ENCODE peak calls at places on chromosomes 16 and 17, in four cellular contexts. One of them, this sample, is unnamed.

GRCh38 chr17:67993998-67994361 is 2.3 kb downstream of the C17orf58 start:
- DNase-seq in WTC11: no peak
- DNase-seq in K562: no peak
- DNase-seq in H1: peak
- DNase-seq in this sample: peak

GRCh38 chr17:27649929-27650328 is 18.9 kb downstream of the LGALS9 start:
- DNase-seq in H1: no peak
- DNase-seq in K562: no peak
- DNase-seq in WTC11: no peak
- DNase-seq in this sample: no peak

GRCh38 chr16:3096362-3096761 is 2.7 kb downstream of the ZSCAN10 start:
- DNase-seq in H1: no peak
- DNase-seq in WTC11: no peak
- DNase-seq in K562: no peak
- DNase-seq in this sample: no peak

GRCh38 chr17:35243459-35244204 is 760 bp downstream of the SLFN5 start:
- DNase-seq in K562: no peak
- DNase-seq in H1: peak
- DNase-seq in WTC11: peak
- DNase-seq in this sample: peak

GRCh38 chr16:21653571-21653970 is 1.2 kb upstream of the IGSF6 start:
- DNase-seq in K562: no peak
- DNase-seq in H1: no peak
- DNase-seq in WTC11: no peak
- DNase-seq in this sample: no peak

GRCh38 chr16:3484328-3485096 is 10.8 kb downstream of the C16orf90 start:
- DNase-seq in WTC11: no peak
- DNase-seq in K562: no peak
- DNase-seq in H1: no peak
- DNase-seq in this sample: peak

GRCh38 chr17:74089869-74090464 is 113.5 kb upstream of the RPL38 start:
- DNase-seq in H1: peak
- DNase-seq in WTC11: peak
- DNase-seq in K562: peak
- DNase-seq in this sample: peak

GRCh38 chr17:42937712-42938596 is 26.3 kb downstream of the AARSD1 start:
- DNase-seq in K562: peak
- DNase-seq in WTC11: peak
- DNase-seq in H1: peak
- DNase-seq in this sample: peak

GRCh38 chr17:41331606-41332005 is 16.1 kb upstream of the KRTAP17-1 start:
- DNase-seq in WTC11: no peak
- DNase-seq in K562: no peak
- DNase-seq in H1: peak
- DNase-seq in this sample: no peak

GRCh38 chr16:3304370-3304769 is 860 bp downstream of the TIGD7 start:
- DNase-seq in K562: no peak
- DNase-seq in H1: no peak
- DNase-seq in WTC11: no peak
- DNase-seq in this sample: no peak

GRCh38 chr16:84041881-84042280 is 714 bp downstream of the SLC38A8 start:
- DNase-seq in WTC11: no peak
- DNase-seq in K562: no peak
- DNase-seq in H1: no peak
- DNase-seq in this sample: no peak

GRCh38 chr17:40437095-40437732 is 6.0 kb upstream of the IGFBP4 start:
- DNase-seq in K562: peak
- DNase-seq in H1: no peak
- DNase-seq in WTC11: no peak
- DNase-seq in this sample: no peak

GRCh38 chr17:78875738-78876597 is 27.0 kb downstream of the CEP295NL start:
- DNase-seq in K562: no peak
- DNase-seq in H1: no peak
- DNase-seq in WTC11: no peak
- DNase-seq in this sample: peak

GRCh38 chr17:44170499-44171201 is at the start of gene ASB16:
- DNase-seq in WTC11: peak
- DNase-seq in H1: no peak
- DNase-seq in K562: no peak
- DNase-seq in this sample: peak

GRCh38 chr17:364308-364707 is 11.7 kb upstream of the RPH3AL start:
- DNase-seq in WTC11: no peak
- DNase-seq in H1: no peak
- DNase-seq in K562: no peak
- DNase-seq in this sample: no peak

GRCh38 chr17:76384987-76385891 is 830 bp downstream of the SPHK1 start:
- DNase-seq in K562: peak
- DNase-seq in H1: peak
- DNase-seq in WTC11: peak
- DNase-seq in this sample: peak

GRCh38 chr16:56715128-56715527 is 14.8 kb upstream of the NUP93 start:
- DNase-seq in K562: no peak
- DNase-seq in WTC11: no peak
- DNase-seq in H1: no peak
- DNase-seq in this sample: peak

GRCh38 chr17:72338847-72339790 is 218.3 kb downstream of the SOX9 start:
- DNase-seq in WTC11: no peak
- DNase-seq in H1: no peak
- DNase-seq in K562: no peak
- DNase-seq in this sample: peak

GRCh38 chr16:1876468-1876867 is 4.5 kb upstream of the MEIOB start:
- DNase-seq in H1: no peak
- DNase-seq in WTC11: no peak
- DNase-seq in K562: no peak
- DNase-seq in this sample: no peak

GRCh38 chr17:76667786-76668453 is 24.4 kb upstream of the ST6GALNAC1 start:
- DNase-seq in WTC11: no peak
- DNase-seq in K562: no peak
- DNase-seq in H1: no peak
- DNase-seq in this sample: no peak

GRCh38 chr17:82603981-82604448 is 44.2 kb downstream of the WDR45B start:
- DNase-seq in WTC11: no peak
- DNase-seq in K562: no peak
- DNase-seq in H1: no peak
- DNase-seq in this sample: peak

GRCh38 chr16:86584071-86584685 is 5.8 kb downstream of the FOXL1 start:
- DNase-seq in H1: no peak
- DNase-seq in WTC11: no peak
- DNase-seq in K562: no peak
- DNase-seq in this sample: no peak

GRCh38 chr17:78002166-78002565 is 43.7 kb downstream of the TNRC6C start:
- DNase-seq in H1: no peak
- DNase-seq in WTC11: no peak
- DNase-seq in K562: no peak
- DNase-seq in this sample: peak

GRCh38 chr16:31273676-31274075 is 13.9 kb downstream of the ITGAM start:
- DNase-seq in K562: peak
- DNase-seq in WTC11: no peak
- DNase-seq in H1: no peak
- DNase-seq in this sample: no peak

GRCh38 chr16:31270795-31271194 is 11.0 kb downstream of the ITGAM start:
- DNase-seq in H1: peak
- DNase-seq in WTC11: no peak
- DNase-seq in K562: peak
- DNase-seq in this sample: no peak

GRCh38 chr16:31269541-31269940 is 9.8 kb downstream of the ITGAM start:
- DNase-seq in WTC11: no peak
- DNase-seq in K562: no peak
- DNase-seq in H1: no peak
- DNase-seq in this sample: no peak

GRCh38 chr16:31273187-31273586 is 13.4 kb downstream of the ITGAM start:
- DNase-seq in WTC11: no peak
- DNase-seq in K562: peak
- DNase-seq in H1: no peak
- DNase-seq in this sample: no peak

GRCh38 chr16:31271621-31272190 is 11.9 kb downstream of the ITGAM start:
- DNase-seq in WTC11: no peak
- DNase-seq in K562: peak
- DNase-seq in H1: no peak
- DNase-seq in this sample: no peak
- TF ChIP-seq TEAD4 in WTC11: no peak
- TF ChIP-seq TEAD4 in K562: no peak
- TF ChIP-seq TEAD4 in H1: no peak
- TF ChIP-seq TEAD4 in this sample: no peak

GRCh38 chr16:57859331-57859730 is 57.0 kb upstream of the KIFC3 start:
- DNase-seq in WTC11: peak
- DNase-seq in K562: peak
- DNase-seq in H1: no peak
- DNase-seq in this sample: no peak
- TF ChIP-seq TEAD4 in WTC11: no peak
- TF ChIP-seq TEAD4 in K562: no peak
- TF ChIP-seq TEAD4 in H1: no peak
- TF ChIP-seq TEAD4 in this sample: no peak

GRCh38 chr17:66450857-66451158 is 148.4 kb downstream of the PRKCA start:
- DNase-seq in K562: no peak
- DNase-seq in H1: no peak
- DNase-seq in WTC11: no peak
- DNase-seq in this sample: no peak
- TF ChIP-seq TEAD4 in K562: no peak
- TF ChIP-seq TEAD4 in H1: no peak
- TF ChIP-seq TEAD4 in WTC11: no peak
- TF ChIP-seq TEAD4 in this sample: no peak

DNA sequence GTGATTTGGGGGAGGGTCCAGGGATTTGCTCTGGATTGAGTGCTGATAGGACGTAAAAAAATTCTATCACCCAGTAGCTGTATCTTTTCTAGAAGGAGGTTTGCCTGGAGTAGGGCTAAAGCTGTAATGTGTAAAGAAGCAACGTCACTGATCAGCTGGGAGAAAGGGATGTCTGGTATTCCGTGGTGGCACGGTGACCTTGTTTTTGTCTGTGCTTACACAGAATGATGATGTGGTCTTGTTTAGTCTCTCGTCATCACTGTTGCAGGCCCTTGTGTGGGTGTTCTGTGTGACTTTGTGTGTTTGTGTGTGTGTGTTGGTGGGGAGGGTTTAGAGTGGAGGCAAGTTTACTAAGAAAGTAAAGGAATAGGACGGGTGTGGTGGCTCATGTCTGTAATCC is 22.5 kb upstream of the ARHGAP17 start:
- DNase-seq in H1: no peak
- DNase-seq in K562: no peak
- DNase-seq in WTC11: no peak
- DNase-seq in this sample: no peak
- TF ChIP-seq TEAD4 in H1: no peak
- TF ChIP-seq TEAD4 in K562: no peak
- TF ChIP-seq TEAD4 in WTC11: no peak
- TF ChIP-seq TEAD4 in this sample: no peak

GRCh38 chr17:66950886-66951604 is 13.5 kb upstream of the CACNG4 start:
- DNase-seq in K562: no peak
- DNase-seq in WTC11: no peak
- DNase-seq in H1: no peak
- DNase-seq in this sample: no peak

GRCh38 chr17:66952681-66953638 is 11.5 kb upstream of the CACNG4 start:
- DNase-seq in K562: no peak
- DNase-seq in H1: no peak
- DNase-seq in WTC11: no peak
- DNase-seq in this sample: peak

GRCh38 chr17:66953661-66954060 is 10.8 kb upstream of the CACNG4 start:
- DNase-seq in K562: no peak
- DNase-seq in WTC11: no peak
- DNase-seq in H1: no peak
- DNase-seq in this sample: peak

GRCh38 chr17:66951605-66951953 is 12.9 kb upstream of the CACNG4 start:
- DNase-seq in WTC11: no peak
- DNase-seq in K562: no peak
- DNase-seq in H1: no peak
- DNase-seq in this sample: no peak

GRCh38 chr17:66952031-66952524 is 12.4 kb upstream of the CACNG4 start:
- DNase-seq in K562: no peak
- DNase-seq in H1: no peak
- DNase-seq in WTC11: peak
- DNase-seq in this sample: no peak
- TF ChIP-seq TEAD4 in K562: no peak
- TF ChIP-seq TEAD4 in H1: no peak
- TF ChIP-seq TEAD4 in WTC11: no peak
- TF ChIP-seq TEAD4 in this sample: peak

GRCh38 chr16:88289549-88290344 is 93.0 kb upstream of the ZNF469 start:
- DNase-seq in WTC11: no peak
- DNase-seq in H1: no peak
- DNase-seq in K562: no peak
- DNase-seq in this sample: peak
- TF ChIP-seq TEAD4 in WTC11: no peak
- TF ChIP-seq TEAD4 in H1: no peak
- TF ChIP-seq TEAD4 in K562: no peak
- TF ChIP-seq TEAD4 in this sample: no peak

DNA sequence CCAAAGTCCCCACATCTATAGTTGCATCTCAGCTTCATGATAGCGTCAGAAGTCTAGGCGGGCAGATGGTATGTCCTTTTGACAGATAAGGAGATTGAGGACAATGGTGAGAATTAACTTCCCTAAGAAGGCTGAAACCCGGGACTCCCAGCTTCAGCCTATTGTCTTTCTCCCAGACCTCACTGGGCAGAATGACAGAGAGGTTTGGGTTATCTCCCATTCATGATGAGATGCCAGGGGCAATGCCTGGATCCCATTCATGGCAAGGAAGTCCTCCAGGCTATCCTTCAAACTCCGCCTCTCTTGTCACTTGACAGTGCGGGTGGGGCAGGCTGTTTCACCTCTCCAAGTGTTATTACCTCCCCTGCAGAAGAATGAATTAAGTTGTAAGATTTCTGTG is 100.3 kb downstream of the IRX5 start:
- DNase-seq in K562: no peak
- DNase-seq in H1: no peak
- DNase-seq in WTC11: no peak
- DNase-seq in this sample: no peak
- TF ChIP-seq TEAD4 in K562: no peak
- TF ChIP-seq TEAD4 in H1: no peak
- TF ChIP-seq TEAD4 in WTC11: no peak
- TF ChIP-seq TEAD4 in this sample: no peak

DNA sequence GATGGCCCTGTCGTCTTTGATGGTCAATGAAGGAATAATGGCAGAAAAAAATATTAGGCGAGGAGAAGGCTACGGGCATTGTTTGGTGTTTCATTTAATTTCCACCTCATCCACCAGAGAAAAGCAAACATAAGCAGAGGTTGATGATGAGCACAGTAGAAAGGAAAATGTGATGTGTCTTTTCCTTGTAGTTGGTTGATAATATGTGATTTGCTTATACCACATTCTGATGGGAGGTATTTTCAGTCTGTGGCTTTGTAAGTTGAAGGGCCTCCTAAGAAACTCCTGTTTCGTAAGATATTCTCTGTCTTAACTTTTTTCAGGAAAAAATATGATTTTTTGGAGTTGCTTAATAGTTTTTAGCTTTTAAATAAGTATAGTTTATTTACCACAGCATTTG is 215.7 kb downstream of the PRKCA start:
- DNase-seq in WTC11: no peak
- DNase-seq in K562: no peak
- DNase-seq in H1: no peak
- DNase-seq in this sample: no peak
- TF ChIP-seq TEAD4 in WTC11: no peak
- TF ChIP-seq TEAD4 in K562: no peak
- TF ChIP-seq TEAD4 in H1: no peak
- TF ChIP-seq TEAD4 in this sample: no peak